ENCODE peak calls at places on chromosomes 1 and 21, in four cellular contexts. F is K562, T is HEK293T, L is HepG2. W is an unnamed sample.

GRCh38 chr1:220164517-220164916 is 70.6 kb downstream of the IARS2 start:
- DNase-seq in F (no peak), T (no peak), L (no peak), W (no peak)

GRCh38 chr1:211632117-211632807 is 43.2 kb downstream of the NEK2 start:
- DNase-seq in F (no peak), T (no peak), L (no peak), W (no peak)

GRCh38 chr21:44957047-44957831 is 17.4 kb downstream of the SLX9 start:
- DNase-seq in F (no peak), T (no peak), L (no peak), W (no peak)

GRCh38 chr1:11790880-11791715 is 14.7 kb downstream of the MTHFR start:
- DNase-seq in F (peak), T (no peak), L (no peak), W (no peak)

GRCh38 chr1:117058810-117059209 is 1.3 kb upstream of the TTF2 start:
- DNase-seq in F (peak), T (no peak), L (no peak), W (no peak)

GRCh38 chr1:8823295-8823664 is 5.8 kb upstream of the RERE start:
- DNase-seq in F (no peak), T (no peak), L (no peak), W (no peak)

GRCh38 chr1:4068076-4068475 is 168.0 kb upstream of the C1orf174 start:
- DNase-seq in F (no peak), T (no peak), L (no peak), W (no peak)

GRCh38 chr21:39576518-39577128 is 36.1 kb upstream of the B3GALT5 start:
- DNase-seq in F (no peak), T (no peak), L (no peak), W (no peak)

GRCh38 chr1:56573311-56573710 is 6.1 kb downstream of the PLPP3 start:
- DNase-seq in F (no peak), T (no peak), L (no peak), W (no peak)

GRCh38 chr21:24759348-24760118 is 847.7 kb downstream of the MRPL39 start:
- DNase-seq in F (no peak), T (no peak), L (no peak), W (no peak)

GRCh38 chr1:226571901-226572300 is 23.3 kb downstream of the STUM start:
- DNase-seq in F (no peak), T (no peak), L (no peak), W (no peak)

GRCh38 chr1:150692720-150693119 is 4.2 kb downstream of the GOLPH3L start:
- DNase-seq in F (no peak), T (no peak), L (no peak), W (no peak)

GRCh38 chr1:7534061-7534825 is 236.9 kb upstream of the VAMP3 start:
- DNase-seq in F (no peak), T (no peak), L (no peak), W (no peak)

GRCh38 chr1:167439301-167439988 is 78.9 kb downstream of the CD247 start:
- DNase-seq in F (peak), T (no peak), L (peak), W (peak)

GRCh38 chr1:147849097-147849873 is 53.3 kb upstream of the GJA8 start:
- DNase-seq in F (no peak), T (no peak), L (no peak), W (no peak)

GRCh38 chr1:172466795-172467407 is 23.0 kb upstream of the PIGC start:
- DNase-seq in F (no peak), T (no peak), L (peak), W (no peak)

GRCh38 chr1:193417420-193417819 is 231.0 kb upstream of the B3GALT2 start:
- DNase-seq in F (no peak), T (no peak), L (no peak), W (no peak)

GRCh38 chr1:155978973-155979429 is 654 bp upstream of the ARHGEF2 start:
- DNase-seq in F (peak), T (no peak), L (no peak), W (no peak)

DNA sequence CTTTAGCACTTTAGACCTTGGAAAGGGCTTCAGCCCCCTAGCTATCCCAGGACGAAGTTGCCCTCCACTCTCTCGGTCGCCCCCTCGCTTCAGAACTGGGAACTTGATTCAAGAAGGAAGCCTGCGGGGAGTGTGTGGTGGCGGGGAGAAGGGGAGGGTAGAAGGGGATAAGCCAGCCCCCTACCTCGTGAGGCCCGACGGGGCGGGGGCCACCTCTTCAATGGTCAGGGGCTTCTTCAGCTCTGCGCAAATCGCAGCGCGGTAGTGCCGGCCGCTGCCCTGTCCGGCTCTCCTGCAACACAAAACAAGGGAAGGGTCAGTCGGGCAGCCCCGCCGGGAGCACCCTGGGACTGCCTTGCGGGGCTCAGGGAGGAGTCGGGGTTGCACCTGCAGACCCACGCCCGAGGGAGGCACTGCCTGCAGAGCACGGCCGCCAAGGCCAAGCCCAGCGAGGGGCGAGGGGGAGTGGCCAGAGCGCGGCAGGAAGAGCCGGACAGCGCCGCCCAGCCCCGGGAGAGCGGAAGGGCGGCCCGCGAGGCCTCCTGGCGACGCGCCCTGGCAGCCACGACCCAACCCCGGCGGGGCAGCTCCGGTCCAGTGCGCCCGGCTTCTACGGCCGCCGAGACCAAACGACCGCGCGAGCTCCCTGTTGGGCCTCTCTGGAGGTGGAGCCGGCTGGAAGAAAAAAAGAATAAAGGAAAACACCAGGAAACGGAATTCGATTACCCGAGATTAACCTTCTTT is 56.2 kb upstream of the RASAL2 start:
- DNase-seq in F (peak), T (peak), L (peak), W (peak)
- TF ChIP-seq ELF4 in F (no peak), T (no peak), L (no peak), W (no peak)

DNA sequence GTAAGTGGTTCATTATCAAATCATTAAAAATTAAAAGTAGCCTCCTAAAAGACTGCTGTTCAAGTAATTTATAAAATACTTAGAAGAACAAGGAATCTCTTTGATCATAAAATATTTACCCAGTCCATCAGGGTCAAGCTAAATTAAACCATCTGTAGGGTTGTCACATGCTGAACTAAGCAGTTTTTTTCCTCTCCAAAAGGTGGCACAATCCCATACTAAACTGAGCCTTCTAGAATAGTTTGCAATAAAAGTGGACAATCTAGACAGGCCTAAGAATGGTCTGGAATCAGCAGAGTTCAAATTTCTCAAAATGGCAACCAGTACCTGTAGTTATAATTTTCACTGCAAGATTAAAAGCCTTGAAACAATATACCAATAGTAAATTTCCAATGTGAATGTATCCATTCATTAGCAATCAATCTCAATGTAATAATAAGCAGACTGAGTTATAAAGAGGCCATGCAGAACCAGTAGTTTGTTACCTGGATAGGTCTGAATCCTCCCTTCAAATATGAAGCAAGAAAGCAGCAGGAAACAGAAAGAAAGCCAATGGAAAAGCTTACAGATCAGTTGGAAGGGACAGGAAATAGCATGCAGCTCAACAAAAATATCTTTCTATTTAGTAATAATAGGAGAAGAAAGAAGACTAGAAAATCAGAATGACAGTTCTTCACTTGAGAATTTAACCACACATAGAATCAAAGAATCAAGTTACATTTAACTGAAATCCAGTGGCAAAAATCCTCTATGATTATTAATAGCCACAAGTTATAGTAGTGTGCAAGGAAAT is 194.6 kb downstream of the EIF4G3 start:
- DNase-seq in F (peak), T (no peak), L (peak), W (no peak)
- TF ChIP-seq ELF4 in F (no peak), T (no peak), L (no peak), W (no peak)

GRCh38 chr1:89603651-89604413 is 29.1 kb upstream of the LRRC8C start:
- DNase-seq in F (no peak), T (no peak), L (no peak), W (no peak)

GRCh38 chr1:89604414-89604735 is 28.5 kb upstream of the LRRC8C start:
- DNase-seq in F (no peak), T (no peak), L (no peak), W (no peak)

GRCh38 chr1:89607156-89607555 is 25.8 kb upstream of the LRRC8C start:
- DNase-seq in F (no peak), T (no peak), L (no peak), W (no peak)

GRCh38 chr1:89606227-89606945 is 26.5 kb upstream of the LRRC8C start:
- DNase-seq in F (no peak), T (no peak), L (no peak), W (no peak)

DNA sequence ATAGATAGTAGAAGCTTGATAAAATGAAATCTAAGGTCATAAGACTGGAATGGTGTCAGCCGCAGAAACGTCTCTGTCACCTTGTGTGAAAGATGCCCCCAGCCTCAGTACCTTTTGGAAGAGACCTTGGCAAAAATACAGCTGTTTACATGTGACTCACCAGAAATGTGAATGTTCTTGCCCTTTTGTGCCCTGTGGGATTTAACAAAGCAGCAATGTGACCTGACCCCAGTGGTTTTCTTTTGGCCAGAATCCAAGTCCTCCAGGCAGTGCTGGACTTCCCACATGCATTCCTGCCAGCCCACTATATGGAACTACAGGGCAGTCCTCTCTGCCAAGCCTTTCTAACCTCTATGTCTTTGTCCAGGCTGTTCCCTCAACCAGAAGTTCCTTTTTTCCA is 27.2 kb upstream of the LRRC8C start:
- DNase-seq in F (no peak), T (no peak), L (peak), W (no peak)
- TF ChIP-seq ELF4 in F (no peak), T (no peak), L (no peak), W (no peak)

GRCh38 chr1:203442821-203443220 is 32.8 kb upstream of the PRELP start:
- DNase-seq in F (no peak), T (no peak), L (no peak), W (no peak)
- TF ChIP-seq ELF4 in F (no peak), T (no peak), L (no peak), W (no peak)

DNA sequence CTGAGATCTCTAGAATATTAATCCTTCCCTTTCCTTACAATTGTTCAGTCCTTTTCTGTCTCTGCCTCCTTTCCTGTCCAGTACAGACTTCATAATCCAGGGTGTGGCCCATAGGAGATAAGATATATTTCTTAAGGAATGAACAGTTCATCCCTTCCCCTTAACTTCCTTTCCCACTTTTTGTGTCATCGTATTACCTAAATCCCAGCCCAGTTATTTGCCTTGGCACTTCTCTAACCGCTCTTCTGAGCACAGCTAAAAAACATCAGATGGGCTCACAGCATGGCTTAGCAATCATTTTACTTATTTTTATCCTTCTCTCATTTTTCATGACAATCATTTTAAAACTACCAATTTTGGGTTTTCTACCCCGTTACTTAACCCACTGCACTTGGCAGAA is 39.6 kb downstream of the F3 start:
- DNase-seq in F (no peak), T (no peak), L (no peak), W (no peak)
- TF ChIP-seq ELF4 in F (no peak), T (no peak), L (no peak), W (no peak)

GRCh38 chr1:163178628-163179027 is 24.1 kb downstream of the RGS5 start:
- DNase-seq in F (no peak), T (no peak), L (no peak), W (no peak)
- TF ChIP-seq ELF4 in F (no peak), T (no peak), L (no peak), W (no peak)

GRCh38 chr1:168628807-168629206 is 52.4 kb downstream of the XCL1 start:
- DNase-seq in F (no peak), T (no peak), L (no peak), W (no peak)
- TF ChIP-seq ELF4 in F (no peak), T (no peak), L (no peak), W (no peak)

DNA sequence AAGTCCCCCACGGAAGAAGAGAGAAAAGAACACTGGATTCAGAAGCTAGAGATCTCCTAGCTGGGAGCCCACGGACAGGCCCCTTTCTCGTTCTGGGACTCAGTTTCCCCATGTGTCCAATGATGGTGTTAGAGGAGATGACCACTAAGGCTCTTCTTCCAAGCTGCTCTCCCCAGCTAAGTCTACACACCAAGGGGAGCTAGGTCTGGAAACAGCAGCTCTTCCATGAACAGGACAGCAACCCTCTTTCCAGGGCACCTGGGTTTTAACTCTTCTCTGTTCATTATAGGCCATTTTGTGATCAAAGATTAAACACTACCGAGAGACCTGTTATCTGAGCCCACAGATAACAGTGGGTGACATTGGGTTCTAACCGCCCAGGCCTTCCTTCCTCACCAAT is 85.8 kb downstream of the MRPL37 start:
- DNase-seq in F (peak), T (no peak), L (no peak), W (no peak)
- TF ChIP-seq ELF4 in F (no peak), T (no peak), L (no peak), W (no peak)

GRCh38 chr1:227742738-227743715 is 7.8 kb downstream of the SNAP47 start:
- DNase-seq in F (no peak), T (no peak), L (no peak), W (no peak)
- TF ChIP-seq ELF4 in F (no peak), T (no peak), L (no peak), W (no peak)

W was measured in WTC11.